ENCODE peak calls at places on chromosomes 4 and X, in six cellular contexts. One of them, this sample, is unnamed.

GRCh38 chrX:50627696-50628095 is 157.1 kb upstream of the DGKK start:
- DNase-seq in Caco-2: peak; percentile 8
- DNase-seq in transverse colon: no peak
- DNase-seq in hepatocyte: no peak
- DNase-seq in omental fat pad: no peak
- DNase-seq in HFF-Myc: no peak
- DNase-seq in this sample: no peak

GRCh38 chr4:158710814-158711213 is 12.4 kb downstream of the PPID start:
- DNase-seq in Caco-2: no peak
- DNase-seq in transverse colon: no peak
- DNase-seq in omental fat pad: no peak
- DNase-seq in HFF-Myc: no peak
- DNase-seq in hepatocyte: no peak
- DNase-seq in this sample: no peak

GRCh38 chr4:103303011-103303410 is 104.9 kb upstream of the CENPE start:
- DNase-seq in omental fat pad: no peak
- DNase-seq in hepatocyte: no peak
- DNase-seq in transverse colon: no peak
- DNase-seq in Caco-2: peak; percentile 9
- DNase-seq in HFF-Myc: no peak
- DNase-seq in this sample: no peak

GRCh38 chrX:30039768-30040167 is 175.6 kb upstream of the MAGEB2 start:
- DNase-seq in omental fat pad: no peak
- DNase-seq in hepatocyte: no peak
- DNase-seq in HFF-Myc: no peak
- DNase-seq in transverse colon: no peak
- DNase-seq in Caco-2: no peak
- DNase-seq in this sample: no peak

GRCh38 chrX:15319075-15319474 is 3.6 kb upstream of the ASB11 start:
- DNase-seq in Caco-2: no peak
- DNase-seq in HFF-Myc: no peak
- DNase-seq in omental fat pad: no peak
- DNase-seq in hepatocyte: no peak
- DNase-seq in transverse colon: no peak
- DNase-seq in this sample: no peak

GRCh38 chr4:149790172-149790907 is 25.3 kb downstream of the IQCM start:
- DNase-seq in hepatocyte: no peak
- DNase-seq in omental fat pad: no peak
- DNase-seq in transverse colon: no peak
- DNase-seq in Caco-2: no peak
- DNase-seq in HFF-Myc: no peak
- DNase-seq in this sample: no peak

GRCh38 chrX:53547668-53548067 is 113.5 kb upstream of the HSD17B10 start:
- DNase-seq in omental fat pad: no peak
- DNase-seq in HFF-Myc: no peak
- DNase-seq in hepatocyte: no peak
- DNase-seq in transverse colon: no peak
- DNase-seq in Caco-2: no peak
- DNase-seq in this sample: no peak

GRCh38 chrX:72169008-72169728 is 12.4 kb upstream of the PIN4 start:
- DNase-seq in Caco-2: no peak
- DNase-seq in HFF-Myc: no peak
- DNase-seq in hepatocyte: no peak
- DNase-seq in omental fat pad: no peak
- DNase-seq in transverse colon: no peak
- DNase-seq in this sample: no peak

GRCh38 chrX:150465326-150465725 is 102.2 kb downstream of the MAMLD1 start:
- DNase-seq in hepatocyte: no peak
- DNase-seq in omental fat pad: no peak
- DNase-seq in HFF-Myc: no peak
- DNase-seq in transverse colon: no peak
- DNase-seq in Caco-2: no peak
- DNase-seq in this sample: no peak

GRCh38 chr4:52051615-52052474 is 741 bp downstream of the SPATA18 start:
- DNase-seq in HFF-Myc: peak; percentile 73
- DNase-seq in hepatocyte: peak; percentile 90
- DNase-seq in transverse colon: peak; percentile 82
- DNase-seq in omental fat pad: no peak
- DNase-seq in Caco-2: peak; percentile 48
- DNase-seq in this sample: peak; percentile 56

GRCh38 chr4:82733636-82734035 is 65.0 kb downstream of the SCD5 start:
- DNase-seq in hepatocyte: peak; percentile 32
- DNase-seq in HFF-Myc: no peak
- DNase-seq in Caco-2: no peak
- DNase-seq in omental fat pad: no peak
- DNase-seq in transverse colon: no peak
- DNase-seq in this sample: no peak

GRCh38 chrX:11913001-11913400 is 155.0 kb downstream of the MSL3 start:
- DNase-seq in Caco-2: no peak
- DNase-seq in hepatocyte: no peak
- DNase-seq in omental fat pad: no peak
- DNase-seq in HFF-Myc: no peak
- DNase-seq in transverse colon: no peak
- DNase-seq in this sample: no peak

GRCh38 chr4:3785292-3785565 is 19.0 kb downstream of the ADRA2C start:
- DNase-seq in HFF-Myc: no peak
- DNase-seq in Caco-2: no peak
- DNase-seq in transverse colon: no peak
- DNase-seq in omental fat pad: no peak
- DNase-seq in hepatocyte: no peak
- DNase-seq in this sample: no peak

GRCh38 chr4:3787489-3788365 is 21.5 kb downstream of the ADRA2C start:
- DNase-seq in transverse colon: no peak
- DNase-seq in Caco-2: no peak
- DNase-seq in HFF-Myc: no peak
- DNase-seq in hepatocyte: no peak
- DNase-seq in omental fat pad: no peak
- DNase-seq in this sample: no peak

GRCh38 chr4:3788366-3788660 is 22.1 kb downstream of the ADRA2C start:
- DNase-seq in hepatocyte: no peak
- DNase-seq in omental fat pad: no peak
- DNase-seq in transverse colon: no peak
- DNase-seq in Caco-2: no peak
- DNase-seq in HFF-Myc: no peak
- DNase-seq in this sample: no peak

GRCh38 chr4:3784469-3785291 is 18.5 kb downstream of the ADRA2C start:
- DNase-seq in Caco-2: peak; percentile 63
- DNase-seq in transverse colon: no peak
- DNase-seq in hepatocyte: peak; percentile 46
- DNase-seq in omental fat pad: no peak
- DNase-seq in HFF-Myc: no peak
- DNase-seq in this sample: no peak

GRCh38 chr4:3786196-3786869 is 20.1 kb downstream of the ADRA2C start:
- DNase-seq in hepatocyte: peak; percentile 48
- DNase-seq in omental fat pad: no peak
- DNase-seq in HFF-Myc: no peak
- DNase-seq in Caco-2: no peak
- DNase-seq in transverse colon: peak; percentile 49
- DNase-seq in this sample: no peak
- TF ChIP-seq CTCF in hepatocyte: peak; percentile 10
- TF ChIP-seq CTCF in omental fat pad: no peak
- TF ChIP-seq CTCF in HFF-Myc: no peak
- TF ChIP-seq CTCF in Caco-2: no peak
- TF ChIP-seq CTCF in transverse colon: peak; percentile 53
- TF ChIP-seq CTCF in this sample: no peak

GRCh38 chr4:69156913-69157312 is 57.6 kb downstream of the UGT2B11 start:
- DNase-seq in Caco-2: no peak
- DNase-seq in omental fat pad: no peak
- DNase-seq in hepatocyte: no peak
- DNase-seq in HFF-Myc: no peak
- DNase-seq in transverse colon: no peak
- DNase-seq in this sample: no peak
- TF ChIP-seq CTCF in Caco-2: peak; percentile 15
- TF ChIP-seq CTCF in omental fat pad: no peak
- TF ChIP-seq CTCF in hepatocyte: no peak
- TF ChIP-seq CTCF in HFF-Myc: peak; percentile 33
- TF ChIP-seq CTCF in transverse colon: no peak
- TF ChIP-seq CTCF in this sample: no peak

DNA sequence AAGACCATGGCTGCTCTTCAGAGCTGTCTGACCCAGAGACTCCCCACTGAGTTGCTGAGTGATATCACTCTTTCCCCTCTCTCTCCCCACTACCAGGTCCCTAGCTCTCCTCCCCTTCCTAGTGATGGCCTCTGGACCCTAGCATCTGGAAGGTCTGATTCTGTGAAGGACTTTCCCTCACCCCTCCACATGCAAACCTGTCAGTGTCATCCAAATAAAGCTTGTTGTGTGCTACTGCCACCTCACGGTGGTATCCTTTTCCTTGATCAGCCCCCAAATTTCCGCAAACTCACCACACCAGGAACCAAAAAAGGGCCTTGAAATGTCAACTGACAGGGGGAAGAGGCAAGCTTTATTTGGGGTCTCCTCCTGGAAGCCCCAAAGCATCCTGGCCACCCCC is 500.2 kb downstream of the IDS start:
- DNase-seq in Caco-2: no peak
- DNase-seq in hepatocyte: no peak
- DNase-seq in omental fat pad: no peak
- DNase-seq in HFF-Myc: no peak
- DNase-seq in transverse colon: no peak
- DNase-seq in this sample: no peak
- TF ChIP-seq CTCF in Caco-2: no peak
- TF ChIP-seq CTCF in hepatocyte: no peak
- TF ChIP-seq CTCF in omental fat pad: no peak
- TF ChIP-seq CTCF in HFF-Myc: no peak
- TF ChIP-seq CTCF in transverse colon: no peak
- TF ChIP-seq CTCF in this sample: no peak

GRCh38 chrX:154372612-154373022 is 1.8 kb downstream of the FLNA start:
- DNase-seq in HFF-Myc: no peak
- DNase-seq in transverse colon: no peak
- DNase-seq in Caco-2: no peak
- DNase-seq in omental fat pad: no peak
- DNase-seq in hepatocyte: no peak
- DNase-seq in this sample: no peak

GRCh38 chrX:154375156-154375504 is 696 bp upstream of the FLNA start:
- DNase-seq in omental fat pad: no peak
- DNase-seq in hepatocyte: no peak
- DNase-seq in Caco-2: no peak
- DNase-seq in HFF-Myc: no peak
- DNase-seq in transverse colon: no peak
- DNase-seq in this sample: no peak

GRCh38 chrX:154374361-154375155 is at the start of gene FLNA:
- DNase-seq in transverse colon: peak; percentile 58
- DNase-seq in HFF-Myc: no peak
- DNase-seq in hepatocyte: peak; percentile 57
- DNase-seq in omental fat pad: no peak
- DNase-seq in Caco-2: peak; percentile 79
- DNase-seq in this sample: no peak

GRCh38 chrX:154371771-154372300 is 2.6 kb downstream of the FLNA start:
- DNase-seq in transverse colon: no peak
- DNase-seq in hepatocyte: no peak
- DNase-seq in Caco-2: no peak
- DNase-seq in HFF-Myc: no peak
- DNase-seq in omental fat pad: no peak
- DNase-seq in this sample: no peak

GRCh38 chrX:154373340-154374306 is 811 bp downstream of the FLNA start:
- DNase-seq in Caco-2: peak; percentile 91
- DNase-seq in HFF-Myc: no peak
- DNase-seq in omental fat pad: no peak
- DNase-seq in hepatocyte: peak; percentile 75
- DNase-seq in transverse colon: peak; percentile 73
- DNase-seq in this sample: no peak
- TF ChIP-seq CTCF in Caco-2: peak; percentile 50
- TF ChIP-seq CTCF in HFF-Myc: peak; percentile 59
- TF ChIP-seq CTCF in omental fat pad: no peak
- TF ChIP-seq CTCF in hepatocyte: peak; percentile 59
- TF ChIP-seq CTCF in transverse colon: peak; percentile 71
- TF ChIP-seq CTCF in this sample: peak; percentile 58

GRCh38 chr4:181564616-181565015 is 678.6 kb upstream of the TENM3 start:
- DNase-seq in HFF-Myc: no peak
- DNase-seq in Caco-2: no peak
- DNase-seq in transverse colon: no peak
- DNase-seq in omental fat pad: no peak
- DNase-seq in hepatocyte: no peak
- DNase-seq in this sample: no peak

GRCh38 chr4:181566490-181566889 is 676.7 kb upstream of the TENM3 start:
- DNase-seq in hepatocyte: peak; percentile 15
- DNase-seq in transverse colon: no peak
- DNase-seq in omental fat pad: no peak
- DNase-seq in HFF-Myc: peak; percentile 24
- DNase-seq in Caco-2: no peak
- DNase-seq in this sample: no peak

GRCh38 chr4:181569553-181569952 is 673.6 kb upstream of the TENM3 start:
- DNase-seq in omental fat pad: no peak
- DNase-seq in hepatocyte: peak; percentile 45
- DNase-seq in HFF-Myc: no peak
- DNase-seq in transverse colon: no peak
- DNase-seq in Caco-2: peak; percentile 4
- DNase-seq in this sample: no peak
- TF ChIP-seq CTCF in omental fat pad: no peak
- TF ChIP-seq CTCF in hepatocyte: peak; percentile 56
- TF ChIP-seq CTCF in HFF-Myc: no peak
- TF ChIP-seq CTCF in transverse colon: no peak
- TF ChIP-seq CTCF in Caco-2: no peak
- TF ChIP-seq CTCF in this sample: peak; percentile 25

GRCh38 chrX:44931441-44931973 is 58.5 kb downstream of the KDM6A start:
- DNase-seq in hepatocyte: no peak
- DNase-seq in omental fat pad: no peak
- DNase-seq in HFF-Myc: no peak
- DNase-seq in transverse colon: no peak
- DNase-seq in Caco-2: no peak
- DNase-seq in this sample: no peak

GRCh38 chrX:44922980-44923379 is 50.0 kb downstream of the KDM6A start:
- DNase-seq in omental fat pad: no peak
- DNase-seq in transverse colon: no peak
- DNase-seq in hepatocyte: no peak
- DNase-seq in HFF-Myc: no peak
- DNase-seq in Caco-2: no peak
- DNase-seq in this sample: no peak

DNA sequence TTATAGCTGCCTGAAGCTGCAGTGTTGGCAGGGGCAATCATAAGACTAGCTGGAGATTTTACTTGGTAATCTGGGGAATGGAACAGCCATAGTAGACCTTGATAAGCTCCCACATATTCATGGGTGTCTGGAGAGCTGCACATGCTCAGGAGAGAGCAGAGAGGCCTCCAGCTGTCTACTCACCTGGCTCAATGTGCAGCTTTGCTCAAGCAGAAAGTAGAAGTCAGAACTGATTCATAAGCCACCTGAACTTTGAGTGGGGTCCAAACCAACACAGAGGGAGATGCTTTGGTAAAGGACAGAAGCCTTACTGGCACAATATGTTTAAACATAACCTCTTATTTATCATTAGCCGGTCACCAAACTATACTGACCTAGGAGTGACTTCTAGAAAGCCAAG is 54.4 kb downstream of the KDM6A start:
- DNase-seq in hepatocyte: no peak
- DNase-seq in transverse colon: no peak
- DNase-seq in HFF-Myc: no peak
- DNase-seq in omental fat pad: no peak
- DNase-seq in Caco-2: no peak
- DNase-seq in this sample: no peak
- TF ChIP-seq CTCF in hepatocyte: no peak
- TF ChIP-seq CTCF in transverse colon: no peak
- TF ChIP-seq CTCF in HFF-Myc: no peak
- TF ChIP-seq CTCF in omental fat pad: no peak
- TF ChIP-seq CTCF in Caco-2: no peak
- TF ChIP-seq CTCF in this sample: no peak

GRCh38 chrX:96182366-96182765 is 502.3 kb upstream of the DIAPH2 start:
- DNase-seq in omental fat pad: no peak
- DNase-seq in hepatocyte: peak; percentile 48
- DNase-seq in HFF-Myc: no peak
- DNase-seq in Caco-2: peak; percentile 55
- DNase-seq in transverse colon: peak; percentile 24
- DNase-seq in this sample: no peak
- TF ChIP-seq CTCF in omental fat pad: no peak
- TF ChIP-seq CTCF in hepatocyte: peak; percentile 51
- TF ChIP-seq CTCF in HFF-Myc: no peak
- TF ChIP-seq CTCF in Caco-2: peak; percentile 27
- TF ChIP-seq CTCF in transverse colon: peak; percentile 34
- TF ChIP-seq CTCF in this sample: no peak